ENCODE peak calls at places on chromosome 3, in ten cellular contexts. T is heart left ventricle; D is HEK293T; J is activated CD8-positive, alpha-beta memory T cell treated with anti-CD3 and anti-CD28 coated beads for 48 hours; S is mesothelial cell of epicardium; Z is H54; B is endothelial cell of umbilical vein; G is Calu3; W is GM13976; I is B cell. V is an unnamed sample.

GRCh38 chr3:129051776-129052400 is 8.7 kb upstream of the GP9 start:
- DNase-seq in T (no peak), Z (no peak), S (no peak), W (no peak), J (no peak), G (no peak), I (no peak), D (no peak), B (no peak), V (no peak)

GRCh38 chr3:4645468-4645867 is 152.3 kb downstream of the ITPR1 start:
- DNase-seq in J (no peak), Z (no peak), I (no peak), G (no peak), T (no peak), D (no peak), W (no peak), B (no peak), S (no peak), V (no peak)

GRCh38 chr3:194117114-194117845 is 18.7 kb upstream of the HES1 start:
- DNase-seq in B (no peak), S (no peak), D (no peak), Z (no peak), G (no peak), T (no peak), W (no peak), I (no peak), J (no peak), V (no peak)

GRCh38 chr3:58353722-58354553 is 21.2 kb downstream of the PXK start:
- DNase-seq in J (no peak), I (peak), G (no peak), B (no peak), S (no peak), D (no peak), W (no peak), Z (no peak), T (no peak), V (no peak)

GRCh38 chr3:100265016-100265415 is 4.2 kb downstream of the TBC1D23 start:
- DNase-seq in G (no peak), I (no peak), D (no peak), W (no peak), J (no peak), T (no peak), Z (no peak), S (no peak), B (no peak), V (no peak)

GRCh38 chr3:12235691-12236090 is 53.2 kb upstream of the PPARG start:
- DNase-seq in B (no peak), Z (no peak), J (no peak), G (no peak), S (no peak), W (no peak), I (no peak), D (no peak), T (no peak), V (no peak)

GRCh38 chr3:69250014-69250413 is 127.6 kb upstream of the LMOD3 start:
- DNase-seq in G (peak), I (no peak), D (peak), S (no peak), B (no peak), J (no peak), Z (no peak), W (no peak), T (no peak), V (no peak)

GRCh38 chr3:57154470-57154869 is 10.7 kb downstream of the IL17RD start:
- DNase-seq in W (no peak), I (no peak), D (no peak), S (no peak), G (no peak), J (no peak), B (no peak), T (no peak), Z (no peak), V (no peak)

GRCh38 chr3:153291052-153291689 is 129.1 kb downstream of the RAP2B start:
- DNase-seq in G (peak), T (no peak), I (no peak), Z (no peak), B (peak), D (peak), W (peak), J (no peak), S (no peak), V (no peak)

GRCh38 chr3:24360946-24361345 is 133.7 kb downstream of the THRB start:
- DNase-seq in J (no peak), S (no peak), I (no peak), D (no peak), T (no peak), W (no peak), B (no peak), Z (no peak), G (no peak), V (no peak)

GRCh38 chr3:195065864-195066185 is 205.1 kb downstream of the XXYLT1 start:
- DNase-seq in J (no peak), T (no peak), B (no peak), D (no peak), S (no peak), I (no peak), Z (no peak), W (no peak), G (no peak), V (no peak)

GRCh38 chr3:194740859-194741486 is 55.3 kb downstream of the FAM43A start:
- DNase-seq in B (peak), Z (peak), D (no peak), T (no peak), I (no peak), J (no peak), G (peak), W (no peak), S (no peak), V (peak)

GRCh38 chr3:117168896-117169295 is 459.3 kb downstream of the TUSC7 start:
- DNase-seq in Z (no peak), I (no peak), D (peak), J (no peak), W (no peak), B (no peak), T (no peak), S (no peak), G (no peak), V (no peak)

GRCh38 chr3:47250309-47251060 is 32.1 kb downstream of the KIF9 start:
- DNase-seq in B (peak), W (peak), G (peak), Z (peak), D (peak), T (peak), I (no peak), S (no peak), J (no peak), V (no peak)

GRCh38 chr3:105118905-105119304 is 247.8 kb upstream of the ALCAM start:
- DNase-seq in I (no peak), S (no peak), D (no peak), G (peak), B (no peak), T (no peak), W (no peak), J (no peak), Z (no peak), V (peak)

GRCh38 chr3:114892117-114892870 is 254.8 kb downstream of the ZBTB20 start:
- DNase-seq in S (no peak), I (no peak), W (no peak), D (no peak), T (no peak), G (no peak), J (no peak), Z (no peak), B (no peak), V (no peak)

GRCh38 chr3:179015551-179016020 is 56.0 kb downstream of the ZMAT3 start:
- DNase-seq in B (peak), I (peak), J (no peak), G (peak), Z (peak), D (peak), S (no peak), T (peak), W (peak), V (peak)

GRCh38 chr3:38005076-38006020 is 14.8 kb downstream of the VILL start:
- DNase-seq in B (no peak), I (no peak), T (peak), D (no peak), S (no peak), J (no peak), Z (no peak), G (peak), W (no peak), V (no peak)

GRCh38 chr3:198080521-198081384 is 120.7 kb downstream of the LMLN start:
- DNase-seq in D (peak), Z (peak), G (peak), B (peak), W (peak), T (peak), S (peak), J (peak), I (peak), V (no peak)

GRCh38 chr3:34075975-34076374 is 277.5 kb downstream of the PDCD6IP start:
- DNase-seq in J (no peak), Z (no peak), D (no peak), G (no peak), S (no peak), T (no peak), W (no peak), B (no peak), I (no peak), V (no peak)

GRCh38 chr3:59535791-59536221 is 486.0 kb upstream of the CFAP20DC start:
- DNase-seq in I (no peak), S (no peak), T (no peak), Z (no peak), W (no peak), J (no peak), G (no peak), B (no peak), D (no peak), V (peak)

GRCh38 chr3:128470134-128470915 is 3.6 kb upstream of the DNAJB8 start:
- DNase-seq in G (no peak), W (no peak), Z (no peak), B (no peak), T (no peak), S (no peak), J (no peak), D (no peak), I (no peak), V (no peak)

GRCh38 chr3:67489816-67490215 is 164.6 kb downstream of the SUCLG2 start:
- DNase-seq in I (no peak), B (no peak), T (no peak), S (no peak), G (no peak), W (no peak), J (no peak), D (no peak), Z (no peak), V (peak)

GRCh38 chr3:53940651-53941050 is 49.0 kb upstream of the SELENOK start:
- DNase-seq in B (no peak), I (no peak), T (no peak), Z (no peak), D (no peak), W (no peak), S (no peak), G (no peak), J (no peak), V (no peak)

GRCh38 chr3:37256447-37256846 is 82.1 kb upstream of the LRRFIP2 start:
- DNase-seq in G (no peak), S (no peak), J (no peak), W (no peak), B (no peak), D (peak), T (no peak), Z (no peak), I (no peak), V (no peak)

GRCh38 chr3:158617982-158618875 is 26.1 kb upstream of the GFM1 start:
- DNase-seq in Z (no peak), W (no peak), I (no peak), D (no peak), S (no peak), B (no peak), T (no peak), J (no peak), G (no peak), V (no peak)

GRCh38 chr3:133930341-133930933 is 34.8 kb upstream of the RAB6B start:
- DNase-seq in D (peak), G (peak), S (no peak), T (no peak), W (peak), B (peak), Z (peak), I (no peak), J (no peak), V (no peak)

V was measured in BJ.